ENCODE peak calls at places on chromosomes 2 and 18, in ten cellular contexts. R, G, W, L, S, Q, B, O, X and K are unnamed samples.

GRCh38 chr2:47007221-47007825 is 91.7 kb upstream of the MCFD2 start:
- DNase-seq in B (no peak), X (no peak), L (no peak), W (no peak), O (no peak), G (no peak), R (no peak), Q (no peak), S (no peak), K (no peak)

GRCh38 chr2:2832657-2833056 is 501.6 kb upstream of the MYT1L start:
- DNase-seq in Q (no peak), S (no peak), W (no peak), L (no peak), B (no peak), X (no peak), O (no peak), R (no peak), G (no peak), K (no peak)

GRCh38 chr18:62763101-62763521 is 47.8 kb downstream of the PHLPP1 start:
- DNase-seq in Q (no peak), W (no peak), L (no peak), G (no peak), R (no peak), X (no peak), O (no peak), S (no peak), B (peak; percentile 39), K (no peak)

GRCh38 chr2:190181066-190181681 is 118.6 kb upstream of the MSTN start:
- DNase-seq in B (no peak), O (peak; percentile 54), L (peak; percentile 2), S (no peak), G (no peak), X (no peak), R (peak; percentile 80), Q (no peak), W (no peak), K (no peak)

GRCh38 chr2:197969391-197969893 is 165.0 kb downstream of the PLCL1 start:
- DNase-seq in Q (no peak), O (no peak), G (no peak), W (no peak), X (no peak), R (no peak), S (no peak), B (peak; percentile 85), L (peak; percentile 65), K (peak; percentile 62)

GRCh38 chr2:212770240-212770639 is 231.6 kb upstream of the ERBB4 start:
- DNase-seq in G (no peak), B (no peak), S (no peak), X (no peak), L (no peak), O (no peak), W (no peak), Q (no peak), R (no peak), K (no peak)

GRCh38 chr2:231189571-231190495 is 8.6 kb upstream of the ARMC9 start:
- DNase-seq in W (peak; percentile 35), X (no peak), R (no peak), G (no peak), S (no peak), O (no peak), B (peak; percentile 30), L (no peak), Q (no peak), K (peak; percentile 68)

GRCh38 chr18:31424383-31424988 is 23.1 kb upstream of the DSG3 start:
- DNase-seq in X (no peak), W (no peak), R (peak; percentile 93), O (no peak), L (peak; percentile 20), B (peak; percentile 61), S (no peak), Q (no peak), G (peak; percentile 18), K (peak; percentile 43)

GRCh38 chr2:160425394-160425793 is 68.2 kb downstream of the RBMS1 start:
- DNase-seq in S (no peak), X (no peak), Q (no peak), W (no peak), L (peak; percentile 81), R (no peak), B (peak; percentile 58), G (no peak), O (no peak), K (no peak)

GRCh38 chr18:21548647-21549046 is 51.9 kb downstream of the ESCO1 start:
- DNase-seq in Q (no peak), L (no peak), S (no peak), B (no peak), G (no peak), X (no peak), W (no peak), O (no peak), R (no peak), K (no peak)

GRCh38 chr2:45652090-45653050 is 895 bp downstream of the PRKCE start:
- DNase-seq in W (peak; percentile 48), X (no peak), L (peak; percentile 57), R (peak; percentile 86), O (peak; percentile 10), Q (no peak), B (peak; percentile 49), G (no peak), S (peak; percentile 25), K (peak; percentile 53)

GRCh38 chr18:31880186-31880898 is 62.6 kb downstream of the TRAPPC8 start:
- DNase-seq in O (no peak), X (no peak), Q (no peak), R (no peak), W (no peak), G (no peak), L (no peak), B (no peak), S (no peak), K (no peak)